ENCODE peak calls at places on chromosomes 11 and 22, in seven cellular contexts. One of them, this sample, is unnamed.

GRCh38 chr11:12802418-12803085 is 128.3 kb downstream of the TEAD1 start:
- DNase-seq in stomach: peak; percentile 92
- DNase-seq in H1: no peak
- DNase-seq in right lobe of liver: peak; percentile 90
- DNase-seq in endothelial cell of umbilical vein: peak; percentile 98
- DNase-seq in prostate gland: peak; percentile 84
- DNase-seq in GM12878: no peak
- DNase-seq in this sample: peak; percentile 75

GRCh38 chr11:8233691-8234424 is 29.8 kb downstream of the LMO1 start:
- DNase-seq in stomach: no peak
- DNase-seq in H1: no peak
- DNase-seq in right lobe of liver: no peak
- DNase-seq in endothelial cell of umbilical vein: no peak
- DNase-seq in prostate gland: no peak
- DNase-seq in GM12878: no peak
- DNase-seq in this sample: no peak

GRCh38 chr11:106263527-106263926 is 186.1 kb downstream of the AASDHPPT start:
- DNase-seq in stomach: no peak
- DNase-seq in H1: no peak
- DNase-seq in right lobe of liver: no peak
- DNase-seq in endothelial cell of umbilical vein: no peak
- DNase-seq in prostate gland: no peak
- DNase-seq in GM12878: no peak
- DNase-seq in this sample: no peak

GRCh38 chr11:102234779-102235439 is 82.4 kb upstream of the BIRC3 start:
- DNase-seq in stomach: no peak
- DNase-seq in H1: no peak
- DNase-seq in right lobe of liver: no peak
- DNase-seq in endothelial cell of umbilical vein: no peak
- DNase-seq in prostate gland: no peak
- DNase-seq in GM12878: no peak
- DNase-seq in this sample: no peak

GRCh38 chr11:57277845-57278720 is 41.0 kb upstream of the APLNR start:
- DNase-seq in stomach: peak; percentile 70
- DNase-seq in H1: peak; percentile 84
- DNase-seq in right lobe of liver: peak; percentile 64
- DNase-seq in endothelial cell of umbilical vein: peak; percentile 92
- DNase-seq in prostate gland: peak; percentile 75
- DNase-seq in GM12878: no peak
- DNase-seq in this sample: peak; percentile 58

GRCh38 chr11:57131080-57131790 is 50.5 kb upstream of the LRRC55 start:
- DNase-seq in stomach: peak; percentile 57
- DNase-seq in H1: peak; percentile 83
- DNase-seq in right lobe of liver: peak; percentile 58
- DNase-seq in endothelial cell of umbilical vein: peak; percentile 47
- DNase-seq in prostate gland: peak; percentile 10
- DNase-seq in GM12878: no peak
- DNase-seq in this sample: no peak

GRCh38 chr11:47060807-47061206 is 115.9 kb downstream of the ARFGAP2 start:
- DNase-seq in stomach: no peak
- DNase-seq in H1: no peak
- DNase-seq in right lobe of liver: no peak
- DNase-seq in endothelial cell of umbilical vein: no peak
- DNase-seq in prostate gland: no peak
- DNase-seq in GM12878: no peak
- DNase-seq in this sample: no peak

GRCh38 chr22:38951734-38952133 is 5.7 kb upstream of the APOBEC3A start:
- DNase-seq in stomach: no peak
- DNase-seq in H1: no peak
- DNase-seq in right lobe of liver: no peak
- DNase-seq in endothelial cell of umbilical vein: no peak
- DNase-seq in prostate gland: no peak
- DNase-seq in GM12878: no peak
- DNase-seq in this sample: no peak

GRCh38 chr11:67389477-67389876 is 2.3 kb upstream of the RAD9A start:
- DNase-seq in stomach: peak; percentile 67
- DNase-seq in H1: peak; percentile 92
- DNase-seq in right lobe of liver: no peak
- DNase-seq in endothelial cell of umbilical vein: no peak
- DNase-seq in prostate gland: no peak
- DNase-seq in GM12878: no peak
- DNase-seq in this sample: no peak

GRCh38 chr22:30636226-30637077 is 871 bp downstream of the SLC35E4 start:
- DNase-seq in stomach: peak; percentile 28
- DNase-seq in H1: peak; percentile 55
- DNase-seq in right lobe of liver: peak; percentile 35
- DNase-seq in endothelial cell of umbilical vein: peak; percentile 31
- DNase-seq in prostate gland: peak; percentile 7
- DNase-seq in GM12878: no peak
- DNase-seq in this sample: peak; percentile 39

GRCh38 chr11:116467809-116468208 is 305.0 kb downstream of the BUD13 start:
- DNase-seq in stomach: no peak
- DNase-seq in H1: no peak
- DNase-seq in right lobe of liver: no peak
- DNase-seq in endothelial cell of umbilical vein: peak; percentile 10
- DNase-seq in prostate gland: no peak
- DNase-seq in GM12878: no peak
- DNase-seq in this sample: no peak

GRCh38 chr22:32005453-32005852 is 37.6 kb upstream of the SLC5A1 start:
- DNase-seq in stomach: no peak
- DNase-seq in H1: no peak
- DNase-seq in right lobe of liver: no peak
- DNase-seq in endothelial cell of umbilical vein: no peak
- DNase-seq in prostate gland: no peak
- DNase-seq in GM12878: no peak
- DNase-seq in this sample: no peak

GRCh38 chr11:40188848-40189247 is 1270.6 kb downstream of the LRRC4C start:
- DNase-seq in stomach: peak; percentile 67
- DNase-seq in H1: no peak
- DNase-seq in right lobe of liver: peak; percentile 25
- DNase-seq in endothelial cell of umbilical vein: no peak
- DNase-seq in prostate gland: no peak
- DNase-seq in GM12878: no peak
- DNase-seq in this sample: no peak

GRCh38 chr11:11977206-11977938 is 31.1 kb downstream of the DKK3 start:
- DNase-seq in stomach: peak; percentile 74
- DNase-seq in H1: peak; percentile 47
- DNase-seq in right lobe of liver: peak; percentile 45
- DNase-seq in endothelial cell of umbilical vein: peak; percentile 95
- DNase-seq in prostate gland: peak; percentile 29
- DNase-seq in GM12878: no peak
- DNase-seq in this sample: peak; percentile 80

GRCh38 chr11:836274-836673 is 3.5 kb downstream of the CD151 start:
- DNase-seq in stomach: no peak
- DNase-seq in H1: no peak
- DNase-seq in right lobe of liver: no peak
- DNase-seq in endothelial cell of umbilical vein: no peak
- DNase-seq in prostate gland: no peak
- DNase-seq in GM12878: no peak
- DNase-seq in this sample: no peak

GRCh38 chr11:67416416-67417335 is 1.2 kb downstream of the CARNS1 start:
- DNase-seq in stomach: peak; percentile 79
- DNase-seq in H1: no peak
- DNase-seq in right lobe of liver: no peak
- DNase-seq in endothelial cell of umbilical vein: peak; percentile 18
- DNase-seq in prostate gland: peak; percentile 44
- DNase-seq in GM12878: no peak
- DNase-seq in this sample: no peak

GRCh38 chr11:7014118-7014517 is 6.0 kb downstream of the ZNF214 start:
- DNase-seq in stomach: no peak
- DNase-seq in H1: no peak
- DNase-seq in right lobe of liver: no peak
- DNase-seq in endothelial cell of umbilical vein: no peak
- DNase-seq in prostate gland: no peak
- DNase-seq in GM12878: no peak
- DNase-seq in this sample: no peak

GRCh38 chr11:35111171-35112055 is 27.6 kb upstream of the CD44 start:
- DNase-seq in stomach: no peak
- DNase-seq in H1: no peak
- DNase-seq in right lobe of liver: no peak
- DNase-seq in endothelial cell of umbilical vein: peak; percentile 47
- DNase-seq in prostate gland: no peak
- DNase-seq in GM12878: no peak
- DNase-seq in this sample: no peak

DNA sequence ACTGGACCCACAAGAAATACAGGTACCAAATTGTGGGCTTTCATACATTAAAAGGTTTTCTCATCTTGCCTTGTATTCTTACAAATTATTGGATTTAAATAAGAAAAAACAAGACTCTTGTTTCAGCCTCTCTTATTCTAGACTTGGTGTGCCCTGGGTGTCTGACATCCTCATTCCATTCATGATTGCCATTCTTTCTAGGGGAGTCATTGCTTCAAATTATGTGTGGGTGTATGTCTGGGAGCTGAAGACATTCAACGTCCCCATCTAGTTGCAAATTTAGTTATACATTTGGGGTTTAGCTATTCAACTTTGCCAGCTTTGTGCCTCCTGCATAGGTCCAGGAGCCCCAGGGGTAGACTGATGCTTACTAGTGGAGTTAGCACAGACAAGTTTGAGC is 18.1 kb downstream of the MAML2 start:
- DNase-seq in stomach: no peak
- DNase-seq in H1: no peak
- DNase-seq in right lobe of liver: no peak
- DNase-seq in endothelial cell of umbilical vein: no peak
- DNase-seq in prostate gland: no peak
- DNase-seq in GM12878: no peak
- DNase-seq in this sample: no peak
- H3K27ac ChIP-seq in stomach: peak overlapping the region; percentile 2
- H3K27ac ChIP-seq in H1: no peak overlapping the region
- H3K27ac ChIP-seq in right lobe of liver: no peak overlapping the region
- H3K27ac ChIP-seq in endothelial cell of umbilical vein: no peak overlapping the region
- H3K27ac ChIP-seq in prostate gland: no peak overlapping the region
- H3K27ac ChIP-seq in GM12878: no peak overlapping the region
- H3K27ac ChIP-seq in this sample: no peak overlapping the region

GRCh38 chr11:114092953-114093352 is 33.4 kb downstream of the ZBTB16 start:
- DNase-seq in stomach: no peak
- DNase-seq in H1: no peak
- DNase-seq in right lobe of liver: no peak
- DNase-seq in endothelial cell of umbilical vein: no peak
- DNase-seq in prostate gland: no peak
- DNase-seq in GM12878: no peak
- DNase-seq in this sample: no peak

GRCh38 chr11:114094516-114094915 is 35.0 kb downstream of the ZBTB16 start:
- DNase-seq in stomach: no peak
- DNase-seq in H1: no peak
- DNase-seq in right lobe of liver: no peak
- DNase-seq in endothelial cell of umbilical vein: no peak
- DNase-seq in prostate gland: no peak
- DNase-seq in GM12878: no peak
- DNase-seq in this sample: no peak

GRCh38 chr11:114091791-114092397 is 32.4 kb downstream of the ZBTB16 start:
- DNase-seq in stomach: no peak
- DNase-seq in H1: no peak
- DNase-seq in right lobe of liver: no peak
- DNase-seq in endothelial cell of umbilical vein: peak; percentile 41
- DNase-seq in prostate gland: no peak
- DNase-seq in GM12878: no peak
- DNase-seq in this sample: no peak

GRCh38 chr11:114090976-114091375 is 31.5 kb downstream of the ZBTB16 start:
- DNase-seq in stomach: no peak
- DNase-seq in H1: no peak
- DNase-seq in right lobe of liver: no peak
- DNase-seq in endothelial cell of umbilical vein: no peak
- DNase-seq in prostate gland: no peak
- DNase-seq in GM12878: no peak
- DNase-seq in this sample: no peak

DNA sequence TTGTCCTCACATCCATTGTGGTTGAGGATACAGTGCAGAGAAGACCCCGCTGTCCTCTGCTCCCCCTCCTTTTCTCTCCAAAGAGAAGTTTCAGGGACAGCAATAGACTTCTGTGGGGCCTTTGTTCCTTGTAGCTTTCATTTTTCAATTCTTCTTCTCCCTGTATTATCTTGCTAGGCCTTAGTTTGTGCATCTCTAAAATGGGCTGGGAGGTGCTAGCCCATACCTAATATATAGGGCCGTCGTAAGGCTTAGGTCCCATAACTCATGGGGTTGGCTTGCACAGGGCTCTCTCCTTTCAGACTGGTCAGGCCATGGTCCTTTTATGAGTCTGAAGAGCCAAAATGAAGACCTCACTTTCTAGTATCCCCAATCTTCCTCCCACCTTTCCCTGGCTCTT is 33.0 kb downstream of the ZBTB16 start:
- DNase-seq in stomach: no peak
- DNase-seq in H1: no peak
- DNase-seq in right lobe of liver: no peak
- DNase-seq in endothelial cell of umbilical vein: no peak
- DNase-seq in prostate gland: no peak
- DNase-seq in GM12878: no peak
- DNase-seq in this sample: no peak
- TF ChIP-seq POLR2A in stomach: no peak
- TF ChIP-seq POLR2A in H1: no peak
- TF ChIP-seq POLR2A in right lobe of liver: no peak
- TF ChIP-seq POLR2A in endothelial cell of umbilical vein: no peak
- TF ChIP-seq POLR2A in prostate gland: no peak
- TF ChIP-seq POLR2A in GM12878: no peak
- TF ChIP-seq POLR2A in this sample: no peak

GRCh38 chr11:45287316-45287903 is 1.3 kb upstream of the SYT13 start:
- DNase-seq in stomach: no peak
- DNase-seq in H1: no peak
- DNase-seq in right lobe of liver: no peak
- DNase-seq in endothelial cell of umbilical vein: no peak
- DNase-seq in prostate gland: no peak
- DNase-seq in GM12878: no peak
- DNase-seq in this sample: no peak
- H3K27me3 ChIP-seq in stomach: peaks cover 30% of the 10 kb centered on the region
- H3K27me3 ChIP-seq in H1: peaks cover 10% of the 10 kb centered on the region
- H3K27me3 ChIP-seq in right lobe of liver: peaks cover 4% of the 10 kb centered on the region
- H3K27me3 ChIP-seq in endothelial cell of umbilical vein: peaks cover 49% of the 10 kb centered on the region
- H3K27me3 ChIP-seq in prostate gland: no peaks in the 10 kb centered on the region
- H3K27me3 ChIP-seq in GM12878: peaks cover 12% of the 10 kb centered on the region
- H3K27me3 ChIP-seq in this sample: no peaks in the 10 kb centered on the region

GRCh38 chr22:44413211-44413610 is 84.8 kb downstream of the RTL6 start:
- DNase-seq in stomach: no peak
- DNase-seq in H1: no peak
- DNase-seq in right lobe of liver: no peak
- DNase-seq in endothelial cell of umbilical vein: no peak
- DNase-seq in prostate gland: no peak
- DNase-seq in GM12878: no peak
- DNase-seq in this sample: no peak

GRCh38 chr22:44410396-44411056 is 87.5 kb downstream of the RTL6 start:
- DNase-seq in stomach: peak; percentile 62
- DNase-seq in H1: no peak
- DNase-seq in right lobe of liver: no peak
- DNase-seq in endothelial cell of umbilical vein: no peak
- DNase-seq in prostate gland: no peak
- DNase-seq in GM12878: no peak
- DNase-seq in this sample: no peak

GRCh38 chr22:44411226-44412135 is 86.6 kb downstream of the RTL6 start:
- DNase-seq in stomach: no peak
- DNase-seq in H1: no peak
- DNase-seq in right lobe of liver: no peak
- DNase-seq in endothelial cell of umbilical vein: no peak
- DNase-seq in prostate gland: no peak
- DNase-seq in GM12878: no peak
- DNase-seq in this sample: no peak

GRCh38 chr22:44409691-44410316 is 88.2 kb downstream of the RTL6 start:
- DNase-seq in stomach: no peak
- DNase-seq in H1: no peak
- DNase-seq in right lobe of liver: no peak
- DNase-seq in endothelial cell of umbilical vein: no peak
- DNase-seq in prostate gland: no peak
- DNase-seq in GM12878: no peak
- DNase-seq in this sample: no peak

GRCh38 chr22:44412136-44412731 is 85.8 kb downstream of the RTL6 start:
- DNase-seq in stomach: no peak
- DNase-seq in H1: no peak
- DNase-seq in right lobe of liver: no peak
- DNase-seq in endothelial cell of umbilical vein: no peak
- DNase-seq in prostate gland: no peak
- DNase-seq in GM12878: no peak
- DNase-seq in this sample: no peak
- H3K27ac ChIP-seq in stomach: no peak overlapping the region
- H3K27ac ChIP-seq in H1: no peak overlapping the region
- H3K27ac ChIP-seq in right lobe of liver: no peak overlapping the region
- H3K27ac ChIP-seq in endothelial cell of umbilical vein: no peak overlapping the region
- H3K27ac ChIP-seq in prostate gland: no peak overlapping the region
- H3K27ac ChIP-seq in GM12878: no peak overlapping the region
- H3K27ac ChIP-seq in this sample: no peak overlapping the region

This sample was measured in ovary.